ENCODE peak calls at places on chromosomes 12 and 14, in seven cellular contexts. W is B cell, X is SIG-M5, K is HEK293T, U is EL, P is nucleus accumbens, E is PC-9. G is an unnamed sample.

GRCh38 chr12:6200266-6201198 is at the start of gene CD9:
- DNase-seq in W (peak), X (no peak), K (peak), U (peak), P (no peak), E (peak), G (no peak)

GRCh38 chr14:81449114-81449513 is 49.0 kb upstream of the STON2 start:
- DNase-seq in W (no peak), X (no peak), K (no peak), U (no peak), P (no peak), E (no peak), G (no peak)

GRCh38 chr14:32434880-32435279 is 105.8 kb downstream of the AKAP6 start:
- DNase-seq in W (no peak), X (no peak), K (no peak), U (no peak), P (no peak), E (no peak), G (no peak)

GRCh38 chr14:35875296-35875695 is 49.2 kb downstream of the BRMS1L start:
- DNase-seq in W (no peak), X (no peak), K (no peak), U (no peak), P (no peak), E (no peak), G (no peak)

GRCh38 chr14:23174266-23174665 is 9.2 kb downstream of the SLC7A8 start:
- DNase-seq in W (no peak), X (no peak), K (no peak), U (no peak), P (no peak), E (no peak), G (no peak)

GRCh38 chr14:103317976-103318580 is 16.0 kb upstream of the EIF5 start:
- DNase-seq in W (no peak), X (no peak), K (no peak), U (no peak), P (no peak), E (no peak), G (no peak)

GRCh38 chr14:63710497-63710896 is 17.4 kb downstream of the SGPP1 start:
- DNase-seq in W (no peak), X (no peak), K (no peak), U (no peak), P (no peak), E (no peak), G (no peak)

GRCh38 chr14:59455411-59455810 is 9.8 kb downstream of the GPR135 start:
- DNase-seq in W (no peak), X (no peak), K (no peak), U (peak), P (no peak), E (no peak), G (peak)

GRCh38 chr12:125197326-125197725 is 132.1 kb downstream of the AACS start:
- DNase-seq in W (no peak), X (no peak), K (no peak), U (no peak), P (no peak), E (no peak), G (no peak)

GRCh38 chr12:97335093-97335492 is 127.5 kb upstream of the RMST start:
- DNase-seq in W (no peak), X (no peak), K (no peak), U (no peak), P (no peak), E (no peak), G (no peak)

GRCh38 chr12:117030187-117030896 is 68.9 kb downstream of the TESC start:
- DNase-seq in W (no peak), X (no peak), K (no peak), U (no peak), P (no peak), E (no peak), G (no peak)

GRCh38 chr14:67191768-67192290 is 2.6 kb downstream of the GARIN2 start:
- DNase-seq in W (no peak), X (no peak), K (no peak), U (no peak), P (no peak), E (no peak), G (no peak)

GRCh38 chr12:26401874-26402273 is 206.5 kb downstream of the SSPN start:
- DNase-seq in W (no peak), X (no peak), K (no peak), U (no peak), P (no peak), E (no peak), G (no peak)

GRCh38 chr14:102451064-102451352 is 58.6 kb downstream of the ANKRD9 start:
- DNase-seq in W (no peak), X (no peak), K (no peak), U (no peak), P (no peak), E (no peak), G (no peak)

GRCh38 chr14:99668307-99668997 is 15.6 kb upstream of the CYP46A1 start:
- DNase-seq in W (no peak), X (no peak), K (no peak), U (no peak), P (no peak), E (no peak), G (no peak)

GRCh38 chr12:5012337-5012736 is 31.3 kb upstream of the KCNA5 start:
- DNase-seq in W (no peak), X (no peak), K (no peak), U (no peak), P (no peak), E (no peak), G (no peak)

GRCh38 chr12:96908170-96908675 is 1.2 kb downstream of the NEDD1 start:
- DNase-seq in W (no peak), X (no peak), K (no peak), U (no peak), P (no peak), E (no peak), G (peak)

GRCh38 chr12:104386461-104386860 is 70.3 kb upstream of the CHST11 start:
- DNase-seq in W (no peak), X (no peak), K (no peak), U (no peak), P (no peak), E (no peak), G (no peak)

GRCh38 chr12:26239508-26240328 is 44.3 kb downstream of the SSPN start:
- DNase-seq in W (no peak), X (no peak), K (no peak), U (peak), P (peak), E (peak), G (peak)

GRCh38 chr14:72540836-72541235 is 353.1 kb downstream of the DPF3 start:
- DNase-seq in W (no peak), X (no peak), K (no peak), U (no peak), P (no peak), E (no peak), G (no peak)

GRCh38 chr12:132450391-132451171 is 39.4 kb upstream of the FBRSL1 start:
- DNase-seq in W (no peak), X (no peak), K (no peak), U (no peak), P (no peak), E (no peak), G (no peak)

GRCh38 chr14:58979325-58979724 is 209.1 kb upstream of the DAAM1 start:
- DNase-seq in W (no peak), X (no peak), K (no peak), U (no peak), P (no peak), E (no peak), G (no peak)

GRCh38 chr12:50569876-50570275 is 65.1 kb downstream of the DIP2B start:
- DNase-seq in W (no peak), X (no peak), K (no peak), U (no peak), P (no peak), E (no peak), G (no peak)

GRCh38 chr14:72610096-72610830 is 283.6 kb downstream of the DPF3 start:
- DNase-seq in W (no peak), X (no peak), K (no peak), U (no peak), P (no peak), E (no peak), G (no peak)

GRCh38 chr12:88273450-88273849 is 131.3 kb downstream of the TMTC3 start:
- DNase-seq in W (no peak), X (no peak), K (no peak), U (no peak), P (no peak), E (no peak), G (no peak)

GRCh38 chr12:110005319-110005973 is 6.2 kb downstream of the ANKRD13A start:
- DNase-seq in W (no peak), X (no peak), K (no peak), U (no peak), P (no peak), E (no peak), G (no peak)

GRCh38 chr14:76955575-76956252 is 72.8 kb downstream of the IRF2BPL start:
- DNase-seq in W (peak), X (no peak), K (no peak), U (peak), P (peak), E (no peak), G (peak)

G was measured in A172.